ENCODE peak calls at places on chromosomes 4 and X, in eight cellular contexts. One of them, this sample, is unnamed.

GRCh38 chrX:103688949-103689348 is 2.5 kb upstream of the MORF4L2 start:
- DNase-seq in Caki2: peak; percentile 27
- DNase-seq in activated CD8-positive, alpha-beta memory T cell treated with anti-CD3 and anti-CD28 coated beads for 48 hours: no peak
- DNase-seq in GM04504: no peak
- DNase-seq in CD4-positive, alpha-beta T cell: no peak
- DNase-seq in HEK293T: peak; percentile 49
- DNase-seq in HFF-Myc: no peak
- DNase-seq in activated T-cell treated with anti-CD3 and anti-CD28 coated beads, Interleukin-2, amount 50 U/mL, for 4 hours: no peak
- DNase-seq in this sample: no peak

GRCh38 chr4:176238819-176239218 is 30.2 kb downstream of the ASB5 start:
- DNase-seq in Caki2: no peak
- DNase-seq in activated CD8-positive, alpha-beta memory T cell treated with anti-CD3 and anti-CD28 coated beads for 48 hours: no peak
- DNase-seq in GM04504: no peak
- DNase-seq in CD4-positive, alpha-beta T cell: no peak
- DNase-seq in HEK293T: no peak
- DNase-seq in HFF-Myc: no peak
- DNase-seq in activated T-cell treated with anti-CD3 and anti-CD28 coated beads, Interleukin-2, amount 50 U/mL, for 4 hours: no peak
- DNase-seq in this sample: no peak

GRCh38 chr4:108044951-108045686 is 55.4 kb downstream of the HADH start:
- DNase-seq in Caki2: no peak
- DNase-seq in activated CD8-positive, alpha-beta memory T cell treated with anti-CD3 and anti-CD28 coated beads for 48 hours: no peak
- DNase-seq in GM04504: no peak
- DNase-seq in CD4-positive, alpha-beta T cell: no peak
- DNase-seq in HEK293T: no peak
- DNase-seq in HFF-Myc: no peak
- DNase-seq in activated T-cell treated with anti-CD3 and anti-CD28 coated beads, Interleukin-2, amount 50 U/mL, for 4 hours: no peak
- DNase-seq in this sample: no peak

GRCh38 chr4:53779025-53779424 is 187.7 kb upstream of the LNX1 start:
- DNase-seq in Caki2: no peak
- DNase-seq in activated CD8-positive, alpha-beta memory T cell treated with anti-CD3 and anti-CD28 coated beads for 48 hours: no peak
- DNase-seq in GM04504: no peak
- DNase-seq in CD4-positive, alpha-beta T cell: no peak
- DNase-seq in HEK293T: no peak
- DNase-seq in HFF-Myc: no peak
- DNase-seq in activated T-cell treated with anti-CD3 and anti-CD28 coated beads, Interleukin-2, amount 50 U/mL, for 4 hours: no peak
- DNase-seq in this sample: no peak

GRCh38 chr4:184392748-184393334 is 81.5 kb downstream of the IRF2 start:
- DNase-seq in Caki2: no peak
- DNase-seq in activated CD8-positive, alpha-beta memory T cell treated with anti-CD3 and anti-CD28 coated beads for 48 hours: no peak
- DNase-seq in GM04504: no peak
- DNase-seq in CD4-positive, alpha-beta T cell: no peak
- DNase-seq in HEK293T: no peak
- DNase-seq in HFF-Myc: no peak
- DNase-seq in activated T-cell treated with anti-CD3 and anti-CD28 coated beads, Interleukin-2, amount 50 U/mL, for 4 hours: no peak
- DNase-seq in this sample: no peak

GRCh38 chr4:54877006-54877405 is 219.2 kb downstream of the KIT start:
- DNase-seq in Caki2: peak; percentile 28
- DNase-seq in activated CD8-positive, alpha-beta memory T cell treated with anti-CD3 and anti-CD28 coated beads for 48 hours: no peak
- DNase-seq in GM04504: peak; percentile 9
- DNase-seq in CD4-positive, alpha-beta T cell: no peak
- DNase-seq in HEK293T: no peak
- DNase-seq in HFF-Myc: no peak
- DNase-seq in activated T-cell treated with anti-CD3 and anti-CD28 coated beads, Interleukin-2, amount 50 U/mL, for 4 hours: no peak
- DNase-seq in this sample: no peak

GRCh38 chr4:168028970-168029610 is 63.2 kb upstream of the ANXA10 start:
- DNase-seq in Caki2: no peak
- DNase-seq in activated CD8-positive, alpha-beta memory T cell treated with anti-CD3 and anti-CD28 coated beads for 48 hours: no peak
- DNase-seq in GM04504: no peak
- DNase-seq in CD4-positive, alpha-beta T cell: no peak
- DNase-seq in HEK293T: no peak
- DNase-seq in HFF-Myc: peak; percentile 2
- DNase-seq in activated T-cell treated with anti-CD3 and anti-CD28 coated beads, Interleukin-2, amount 50 U/mL, for 4 hours: no peak
- DNase-seq in this sample: no peak

GRCh38 chr4:28462766-28463165 is 1602.1 kb downstream of the STIM2 start:
- DNase-seq in Caki2: no peak
- DNase-seq in activated CD8-positive, alpha-beta memory T cell treated with anti-CD3 and anti-CD28 coated beads for 48 hours: no peak
- DNase-seq in GM04504: no peak
- DNase-seq in CD4-positive, alpha-beta T cell: no peak
- DNase-seq in HEK293T: no peak
- DNase-seq in HFF-Myc: no peak
- DNase-seq in activated T-cell treated with anti-CD3 and anti-CD28 coated beads, Interleukin-2, amount 50 U/mL, for 4 hours: no peak
- DNase-seq in this sample: no peak

GRCh38 chr4:164789047-164789446 is 35.1 kb downstream of the SMIM31 start:
- DNase-seq in Caki2: no peak
- DNase-seq in activated CD8-positive, alpha-beta memory T cell treated with anti-CD3 and anti-CD28 coated beads for 48 hours: no peak
- DNase-seq in GM04504: no peak
- DNase-seq in CD4-positive, alpha-beta T cell: no peak
- DNase-seq in HEK293T: no peak
- DNase-seq in HFF-Myc: no peak
- DNase-seq in activated T-cell treated with anti-CD3 and anti-CD28 coated beads, Interleukin-2, amount 50 U/mL, for 4 hours: no peak
- DNase-seq in this sample: no peak

GRCh38 chr4:113052379-113052951 is 3.0 kb downstream of the ANK2 start:
- DNase-seq in Caki2: peak; percentile 60
- DNase-seq in activated CD8-positive, alpha-beta memory T cell treated with anti-CD3 and anti-CD28 coated beads for 48 hours: no peak
- DNase-seq in GM04504: no peak
- DNase-seq in CD4-positive, alpha-beta T cell: no peak
- DNase-seq in HEK293T: no peak
- DNase-seq in HFF-Myc: no peak
- DNase-seq in activated T-cell treated with anti-CD3 and anti-CD28 coated beads, Interleukin-2, amount 50 U/mL, for 4 hours: no peak
- DNase-seq in this sample: no peak

GRCh38 chr4:56732301-56732700 is 51.2 kb upstream of the HOPX start:
- DNase-seq in Caki2: no peak
- DNase-seq in activated CD8-positive, alpha-beta memory T cell treated with anti-CD3 and anti-CD28 coated beads for 48 hours: no peak
- DNase-seq in GM04504: no peak
- DNase-seq in CD4-positive, alpha-beta T cell: no peak
- DNase-seq in HEK293T: no peak
- DNase-seq in HFF-Myc: no peak
- DNase-seq in activated T-cell treated with anti-CD3 and anti-CD28 coated beads, Interleukin-2, amount 50 U/mL, for 4 hours: no peak
- DNase-seq in this sample: no peak

GRCh38 chr4:170388255-170388654 is 298.5 kb upstream of the AADAT start:
- DNase-seq in Caki2: no peak
- DNase-seq in activated CD8-positive, alpha-beta memory T cell treated with anti-CD3 and anti-CD28 coated beads for 48 hours: no peak
- DNase-seq in GM04504: peak; percentile 27
- DNase-seq in CD4-positive, alpha-beta T cell: no peak
- DNase-seq in HEK293T: no peak
- DNase-seq in HFF-Myc: no peak
- DNase-seq in activated T-cell treated with anti-CD3 and anti-CD28 coated beads, Interleukin-2, amount 50 U/mL, for 4 hours: no peak
- DNase-seq in this sample: no peak

GRCh38 chr4:147583876-147584275 is 33.3 kb upstream of the TMEM184C start:
- DNase-seq in Caki2: no peak
- DNase-seq in activated CD8-positive, alpha-beta memory T cell treated with anti-CD3 and anti-CD28 coated beads for 48 hours: no peak
- DNase-seq in GM04504: no peak
- DNase-seq in CD4-positive, alpha-beta T cell: no peak
- DNase-seq in HEK293T: no peak
- DNase-seq in HFF-Myc: no peak
- DNase-seq in activated T-cell treated with anti-CD3 and anti-CD28 coated beads, Interleukin-2, amount 50 U/mL, for 4 hours: no peak
- DNase-seq in this sample: no peak

GRCh38 chrX:134236690-134237362 is at the start of gene CCDC160:
- DNase-seq in Caki2: peak; percentile 28
- DNase-seq in activated CD8-positive, alpha-beta memory T cell treated with anti-CD3 and anti-CD28 coated beads for 48 hours: no peak
- DNase-seq in GM04504: no peak
- DNase-seq in CD4-positive, alpha-beta T cell: no peak
- DNase-seq in HEK293T: peak; percentile 75
- DNase-seq in HFF-Myc: no peak
- DNase-seq in activated T-cell treated with anti-CD3 and anti-CD28 coated beads, Interleukin-2, amount 50 U/mL, for 4 hours: no peak
- DNase-seq in this sample: peak; percentile 79

GRCh38 chrX:9141496-9141895 is 107.6 kb upstream of the FAM9B start:
- DNase-seq in Caki2: no peak
- DNase-seq in activated CD8-positive, alpha-beta memory T cell treated with anti-CD3 and anti-CD28 coated beads for 48 hours: no peak
- DNase-seq in GM04504: no peak
- DNase-seq in CD4-positive, alpha-beta T cell: no peak
- DNase-seq in HEK293T: no peak
- DNase-seq in HFF-Myc: no peak
- DNase-seq in activated T-cell treated with anti-CD3 and anti-CD28 coated beads, Interleukin-2, amount 50 U/mL, for 4 hours: no peak
- DNase-seq in this sample: no peak

GRCh38 chrX:114959729-114960128 is 57.7 kb downstream of the IL13RA2 start:
- DNase-seq in Caki2: no peak
- DNase-seq in activated CD8-positive, alpha-beta memory T cell treated with anti-CD3 and anti-CD28 coated beads for 48 hours: no peak
- DNase-seq in GM04504: peak; percentile 5
- DNase-seq in CD4-positive, alpha-beta T cell: no peak
- DNase-seq in HEK293T: peak; percentile 16
- DNase-seq in HFF-Myc: peak; percentile 2
- DNase-seq in activated T-cell treated with anti-CD3 and anti-CD28 coated beads, Interleukin-2, amount 50 U/mL, for 4 hours: no peak
- DNase-seq in this sample: peak; percentile 10

GRCh38 chr4:153603258-153603657 is 80.8 kb upstream of the TLR2 start:
- DNase-seq in Caki2: no peak
- DNase-seq in activated CD8-positive, alpha-beta memory T cell treated with anti-CD3 and anti-CD28 coated beads for 48 hours: no peak
- DNase-seq in GM04504: no peak
- DNase-seq in CD4-positive, alpha-beta T cell: no peak
- DNase-seq in HEK293T: no peak
- DNase-seq in HFF-Myc: no peak
- DNase-seq in activated T-cell treated with anti-CD3 and anti-CD28 coated beads, Interleukin-2, amount 50 U/mL, for 4 hours: no peak
- DNase-seq in this sample: no peak

GRCh38 chr4:118557298-118557851 is 127.8 kb upstream of the METTL14 start:
- DNase-seq in Caki2: peak; percentile 38
- DNase-seq in activated CD8-positive, alpha-beta memory T cell treated with anti-CD3 and anti-CD28 coated beads for 48 hours: no peak
- DNase-seq in GM04504: peak; percentile 50
- DNase-seq in CD4-positive, alpha-beta T cell: no peak
- DNase-seq in HEK293T: no peak
- DNase-seq in HFF-Myc: peak; percentile 49
- DNase-seq in activated T-cell treated with anti-CD3 and anti-CD28 coated beads, Interleukin-2, amount 50 U/mL, for 4 hours: no peak
- DNase-seq in this sample: peak; percentile 18

GRCh38 chr4:82696117-82696516 is 102.5 kb downstream of the SCD5 start:
- DNase-seq in Caki2: no peak
- DNase-seq in activated CD8-positive, alpha-beta memory T cell treated with anti-CD3 and anti-CD28 coated beads for 48 hours: no peak
- DNase-seq in GM04504: no peak
- DNase-seq in CD4-positive, alpha-beta T cell: no peak
- DNase-seq in HEK293T: no peak
- DNase-seq in HFF-Myc: no peak
- DNase-seq in activated T-cell treated with anti-CD3 and anti-CD28 coated beads, Interleukin-2, amount 50 U/mL, for 4 hours: no peak
- DNase-seq in this sample: no peak

This sample was measured in iPS-NIHi11.